ENCODE peak calls at places on chromosomes 5 and 9, in five cellular contexts. S is foreskin keratinocyte, U is A549, A is lower leg skin, R is left ventricle myocardium inferior. J is an unnamed sample.

GRCh38 chr9:127360829-127361228 is 36.1 kb upstream of the SLC2A8 start:
- DNase-seq in S (peak; percentile 57), U (peak; percentile 40), A (no peak), R (no peak), J (no peak)

GRCh38 chr5:77329664-77330430 is 119.4 kb downstream of the PDE8B start:
- DNase-seq in S (no peak), U (no peak), A (no peak), R (no peak), J (no peak)

GRCh38 chr5:32753051-32753450 is 41.9 kb downstream of the NPR3 start:
- DNase-seq in S (no peak), U (no peak), A (no peak), R (no peak), J (no peak)

GRCh38 chr9:16870606-16871357 is at the start of gene BNC2:
- DNase-seq in S (no peak), U (peak; percentile 61), A (peak; percentile 24), R (peak; percentile 49), J (no peak)

GRCh38 chr5:33091571-33092363 is 349.0 kb upstream of the TARS1 start:
- DNase-seq in S (no peak), U (no peak), A (no peak), R (no peak), J (no peak)

GRCh38 chr5:5716665-5717064 is 294.2 kb downstream of the ICE1 start:
- DNase-seq in S (no peak), U (no peak), A (no peak), R (no peak), J (no peak)

GRCh38 chr5:647311-647710 is 35.2 kb downstream of the CEP72 start:
- DNase-seq in S (no peak), U (no peak), A (no peak), R (no peak), J (no peak)

GRCh38 chr9:96612966-96613589 is 6.6 kb downstream of the CDC14B start:
- DNase-seq in S (no peak), U (no peak), A (no peak), R (no peak), J (no peak)

GRCh38 chr9:83034026-83034425 is 28.9 kb downstream of the RASEF start:
- DNase-seq in S (no peak), U (no peak), A (no peak), R (no peak), J (no peak)

GRCh38 chr9:34620061-34620994 is at the start of gene DCTN3:
- DNase-seq in S (peak; percentile 85), U (peak; percentile 97), A (peak; percentile 95), R (peak; percentile 92), J (peak; percentile 93)

GRCh38 chr5:40691894-40692293 is 12.2 kb downstream of the PTGER4 start:
- DNase-seq in S (no peak), U (no peak), A (no peak), R (no peak), J (no peak)

GRCh38 chr9:121138561-121138960 is 63.1 kb downstream of the RAB14 start:
- DNase-seq in S (peak; percentile 80), U (no peak), A (no peak), R (no peak), J (no peak)

GRCh38 chr9:133888048-133888778 is 103.9 kb downstream of the VAV2 start:
- DNase-seq in S (peak; percentile 42), U (no peak), A (no peak), R (no peak), J (no peak)

GRCh38 chr9:134544388-134545212 is 97.0 kb upstream of the COL5A1 start:
- DNase-seq in S (peak; percentile 19), U (peak; percentile 30), A (no peak), R (peak; percentile 33), J (no peak)

GRCh38 chr5:130126748-130127147 is 222.5 kb downstream of the CHSY3 start:
- DNase-seq in S (no peak), U (no peak), A (no peak), R (no peak), J (no peak)

GRCh38 chr9:2229109-2229733 is 214.1 kb downstream of the SMARCA2 start:
- DNase-seq in S (no peak), U (no peak), A (no peak), R (no peak), J (no peak)

GRCh38 chr5:119315516-119315949 is 40.3 kb upstream of the TNFAIP8 start:
- DNase-seq in S (no peak), U (peak; percentile 67), A (no peak), R (no peak), J (no peak)

GRCh38 chr5:1343931-1344901 is 683 bp downstream of the CLPTM1L start:
- DNase-seq in S (no peak), U (no peak), A (no peak), R (no peak), J (no peak)

GRCh38 chr9:80926611-80927010 is 762.7 kb downstream of the TLE1 start:
- DNase-seq in S (no peak), U (no peak), A (no peak), R (no peak), J (no peak)

GRCh38 chr9:89690334-89690912 is 85.6 kb downstream of the GADD45G start:
- DNase-seq in S (no peak), U (no peak), A (no peak), R (no peak), J (no peak)

GRCh38 chr9:81497096-81497495 is 192.3 kb downstream of the TLE1 start:
- DNase-seq in S (no peak), U (no peak), A (no peak), R (no peak), J (no peak)

GRCh38 chr5:35030426-35030825 is 17.3 kb downstream of the AGXT2 start:
- DNase-seq in S (no peak), U (no peak), A (no peak), R (no peak), J (no peak)

GRCh38 chr5:64532657-64533056 is 26.8 kb downstream of the RGS7BP start:
- DNase-seq in S (no peak), U (no peak), A (no peak), R (no peak), J (no peak)

GRCh38 chr9:115969096-115969495 is 184.5 kb upstream of the PAPPA start:
- DNase-seq in S (peak; percentile 60), U (no peak), A (no peak), R (no peak), J (no peak)

GRCh38 chr5:151448038-151448985 is 909 bp downstream of the SLC36A1 start:
- DNase-seq in S (peak; percentile 33), U (no peak), A (peak; percentile 21), R (no peak), J (no peak)

GRCh38 chr5:5494489-5495402 is 72.3 kb downstream of the ICE1 start:
- DNase-seq in S (peak; percentile 19), U (no peak), A (peak; percentile 23), R (peak; percentile 72), J (no peak)

GRCh38 chr5:157384971-157385709 is 74.9 kb upstream of the NIPAL4 start:
- DNase-seq in S (peak; percentile 86), U (peak; percentile 55), A (peak; percentile 68), R (peak; percentile 46), J (no peak)

GRCh38 chr5:120615967-120616645 is 152.0 kb downstream of the PRR16 start:
- DNase-seq in S (peak; percentile 86), U (no peak), A (no peak), R (no peak), J (no peak)

GRCh38 chr5:120624021-120624563 is 160.0 kb downstream of the PRR16 start:
- DNase-seq in S (peak; percentile 57), U (no peak), A (no peak), R (no peak), J (no peak)

DNA sequence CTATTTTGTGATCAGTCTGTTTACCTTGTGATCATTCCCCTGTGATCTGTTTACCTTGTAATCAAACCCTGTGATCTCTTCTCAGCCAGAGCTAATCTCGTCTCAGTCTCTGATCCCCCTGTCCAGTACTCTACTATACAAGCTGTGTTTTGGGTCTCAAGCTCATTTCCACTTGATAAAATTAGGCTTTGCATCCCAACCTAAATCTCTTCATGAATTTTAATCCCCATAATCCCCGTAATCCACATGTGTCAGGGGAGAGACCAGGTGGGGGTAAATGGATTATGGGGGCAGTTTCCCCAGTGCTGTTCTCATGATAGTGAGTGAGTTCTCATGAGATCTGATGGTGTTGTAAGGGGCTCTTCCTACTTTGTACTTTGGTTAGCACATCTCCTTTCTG is 157.2 kb downstream of the PRR16 start:
- DNase-seq in S (no peak), U (no peak), A (no peak), R (no peak), J (no peak)
- TF ChIP-seq CTCF in S (no peak), U (no peak), A (no peak), R (no peak), J (no peak)

GRCh38 chr5:38835887-38836286 is 9.9 kb upstream of the OSMR start:
- DNase-seq in S (peak; percentile 39), U (no peak), A (no peak), R (no peak), J (no peak)

GRCh38 chr5:38830521-38831051 is 15.2 kb upstream of the OSMR start:
- DNase-seq in S (peak; percentile 94), U (no peak), A (no peak), R (no peak), J (no peak)

GRCh38 chr5:38832810-38833209 is 13.0 kb upstream of the OSMR start:
- DNase-seq in S (no peak), U (no peak), A (no peak), R (no peak), J (no peak)

GRCh38 chr5:38831117-38831516 is 14.7 kb upstream of the OSMR start:
- DNase-seq in S (no peak), U (no peak), A (no peak), R (no peak), J (no peak)

GRCh38 chr5:38831909-38832308 is 13.9 kb upstream of the OSMR start:
- DNase-seq in S (no peak), U (no peak), A (no peak), R (no peak), J (no peak)
- TF ChIP-seq CTCF in S (peak; percentile 55), U (peak; percentile 50), A (no peak), R (peak; percentile 56), J (no peak)

GRCh38 chr9:15513335-15513734 is 2.6 kb upstream of the PSIP1 start:
- DNase-seq in S (no peak), U (peak; percentile 21), A (no peak), R (no peak), J (no peak)
- TF ChIP-seq CTCF in S (peak; percentile 39), U (no peak), A (no peak), R (no peak), J (no peak)

GRCh38 chr9:98808411-98808815 is 943 bp downstream of the GALNT12 start:
- DNase-seq in S (no peak), U (no peak), A (no peak), R (no peak), J (no peak)

GRCh38 chr9:98805506-98806272 is 1.8 kb upstream of the GALNT12 start:
- DNase-seq in S (peak; percentile 77), U (no peak), A (no peak), R (no peak), J (no peak)

GRCh38 chr9:98807811-98808195 is 333 bp downstream of the GALNT12 start:
- DNase-seq in S (no peak), U (no peak), A (no peak), R (no peak), J (no peak)

GRCh38 chr9:98807070-98807810 is at the start of gene GALNT12:
- DNase-seq in S (no peak), U (peak; percentile 52), A (no peak), R (no peak), J (no peak)

GRCh38 chr9:98806394-98807069 is 938 bp upstream of the GALNT12 start:
- DNase-seq in S (no peak), U (no peak), A (no peak), R (no peak), J (no peak)
- TF ChIP-seq CTCF in S (peak; percentile 52), U (peak; percentile 45), A (no peak), R (no peak), J (no peak)

GRCh38 chr5:132746592-132747063 is 598 bp upstream of the CCNI2 start:
- DNase-seq in S (peak; percentile 50), U (no peak), A (no peak), R (no peak), J (no peak)
- TF ChIP-seq CTCF in S (peak; percentile 58), U (peak; percentile 69), A (no peak), R (no peak), J (peak; percentile 7)

J was measured in CD14-positive monocyte.